ENCODE peak calls at places on chromosomes 11 and 22, in six cellular contexts. G, X, D, U, K and T are unnamed samples.
A peak's percentile ranks its signal among the peaks of the same experiment; 100 is the strongest.

GRCh38 chr11:47177846-47178245 is 1.2 kb upstream of the ARFGAP2 start:
- DNase-seq in D (no peak), G (no peak), K (no peak), U (no peak), X (no peak), T (no peak)

GRCh38 chr11:12577746-12578644 is 96.2 kb upstream of the TEAD1 start:
- DNase-seq in D (no peak), G (no peak), U (no peak), X (no peak), K (no peak), T (no peak)

GRCh38 chr11:117625237-117625636 is 171.8 kb downstream of the DSCAML1 start:
- DNase-seq in K (no peak), U (no peak), X (no peak), G (no peak), D (no peak), T (no peak)

GRCh38 chr11:86245369-86246292 is 1.1 kb downstream of the EED start:
- DNase-seq in G (no peak), K (peak; percentile 3), D (peak; percentile 22), X (peak; percentile 31), U (no peak), T (no peak)

GRCh38 chr11:133966924-133967598 is 10.3 kb upstream of the IGSF9B start:
- DNase-seq in K (no peak), G (no peak), U (no peak), D (peak; percentile 64), X (peak; percentile 85), T (no peak)

GRCh38 chr11:62889484-62890437 is 9.1 kb downstream of the SLC3A2 start:
- DNase-seq in K (no peak), D (no peak), X (no peak), U (no peak), G (peak; percentile 56), T (no peak)

GRCh38 chr11:55673860-55674259 is 11.9 kb downstream of the OR4C6 start:
- DNase-seq in U (no peak), K (no peak), X (no peak), G (no peak), D (no peak), T (no peak)

GRCh38 chr11:74182635-74183034 is 11.5 kb downstream of the PPME1 start:
- DNase-seq in G (no peak), D (no peak), U (no peak), X (no peak), K (no peak), T (no peak)

GRCh38 chr22:36445158-36445668 is 36.2 kb downstream of the TXN2 start:
- DNase-seq in D (no peak), X (no peak), G (no peak), K (no peak), U (no peak), T (no peak)

GRCh38 chr11:12797996-12798395 is 123.8 kb downstream of the TEAD1 start:
- DNase-seq in D (no peak), K (no peak), G (no peak), U (no peak), X (no peak), T (no peak)

GRCh38 chr22:25774575-25775026 is 32.6 kb downstream of the MYO18B start:
- DNase-seq in D (peak; percentile 21), G (no peak), X (no peak), K (no peak), U (no peak), T (no peak)

GRCh38 chr11:99383628-99384300 is 363.0 kb downstream of the CNTN5 start:
- DNase-seq in U (no peak), G (no peak), K (no peak), D (no peak), X (no peak), T (no peak)

GRCh38 chr11:93741882-93742226 is 382 bp downstream of the C11orf54 start:
- DNase-seq in U (no peak), D (peak; percentile 53), X (no peak), G (peak; percentile 74), K (peak; percentile 44), T (peak; percentile 30)

GRCh38 chr11:67665537-67666302 is 8.7 kb downstream of the ALDH3B2 start:
- DNase-seq in D (no peak), G (no peak), U (no peak), K (peak; percentile 6), X (no peak), T (no peak)

GRCh38 chr11:117220999-117221774 is 10.7 kb downstream of the PCSK7 start:
- DNase-seq in G (no peak), D (no peak), U (no peak), X (no peak), K (no peak), T (no peak)

GRCh38 chr11:98729118-98729517 is 291.6 kb upstream of the CNTN5 start:
- DNase-seq in G (no peak), X (no peak), D (no peak), U (no peak), K (no peak), T (no peak)